ENCODE peak calls at places on chromosome 21, in ten cellular contexts. K, X, A, D, Q, T, L, R, F and Y are unnamed samples.

GRCh38 chr21:31132574-31133242 is 94.4 kb upstream of the KRTAP19-8 start:
- DNase-seq in D (no peak), T (peak; percentile 17), K (no peak), F (peak; percentile 82), R (no peak), Q (no peak), X (no peak), L (no peak), A (no peak), Y (no peak)

GRCh38 chr21:32403201-32403701 is 9.3 kb upstream of the EVA1C start:
- DNase-seq in T (peak; percentile 91), Q (peak; percentile 63), A (peak; percentile 64), K (peak; percentile 51), R (peak; percentile 74), L (peak; percentile 50), F (peak; percentile 69), D (peak; percentile 83), X (peak; percentile 81), Y (peak; percentile 57)

GRCh38 chr21:43716376-43717165 is 2.4 kb upstream of the PDXK start:
- DNase-seq in D (no peak), K (no peak), R (no peak), X (no peak), F (peak; percentile 47), L (no peak), Q (no peak), T (no peak), A (no peak), Y (no peak)

GRCh38 chr21:29181799-29182470 is 51.5 kb downstream of the MAP3K7CL start:
- DNase-seq in A (peak; percentile 84), T (peak; percentile 93), Q (no peak), R (no peak), X (no peak), D (peak; percentile 79), L (no peak), K (peak; percentile 70), F (no peak), Y (no peak)

GRCh38 chr21:26124421-26124833 is 46.1 kb downstream of the APP start:
- DNase-seq in D (peak; percentile 14), F (no peak), A (peak; percentile 68), R (no peak), X (no peak), L (no peak), T (peak; percentile 51), Q (no peak), K (no peak), Y (no peak)

GRCh38 chr21:31873275-31873695 is 465 bp downstream of the HUNK start:
- DNase-seq in T (no peak), X (no peak), R (peak; percentile 52), Q (peak; percentile 79), D (peak; percentile 67), F (peak; percentile 68), K (no peak), L (no peak), A (no peak), Y (peak; percentile 70)

GRCh38 chr21:25944672-25945213 is 210.0 kb downstream of the GABPA start:
- DNase-seq in R (no peak), X (no peak), T (no peak), A (no peak), K (no peak), L (no peak), Q (no peak), D (no peak), F (no peak), Y (no peak)

GRCh38 chr21:36507397-36508018 is 27.6 kb upstream of the CLDN14 start:
- DNase-seq in X (no peak), R (no peak), T (no peak), Q (no peak), D (no peak), K (no peak), F (no peak), A (peak; percentile 21), L (no peak), Y (no peak)

GRCh38 chr21:36155603-36156338 is 853 bp upstream of the DOP1B start:
- DNase-seq in X (peak; percentile 69), A (peak; percentile 78), D (peak; percentile 85), T (no peak), F (no peak), R (peak; percentile 83), L (peak; percentile 21), Q (peak; percentile 64), K (no peak), Y (no peak)

GRCh38 chr21:45088729-45089128 is 14.3 kb downstream of the ADARB1 start:
- DNase-seq in T (no peak), A (no peak), X (no peak), L (no peak), Q (no peak), K (no peak), F (no peak), D (no peak), R (no peak), Y (no peak)

GRCh38 chr21:34888569-34889286 is 160.4 kb downstream of the RUNX1 start:
- DNase-seq in K (peak; percentile 94), R (peak; percentile 93), L (peak; percentile 93), Q (peak; percentile 86), F (peak; percentile 95), T (peak; percentile 97), A (peak; percentile 98), D (peak; percentile 97), X (peak; percentile 97), Y (peak; percentile 89)
- TF ChIP-seq CTCF in K (no peak), R (no peak), L (no peak), Q (no peak), F (no peak), T (no peak), A (no peak), D (no peak), X (no peak), Y (no peak)

GRCh38 chr21:27476696-27477095 is 509.8 kb upstream of the ADAMTS5 start:
- DNase-seq in F (no peak), Q (no peak), T (peak; percentile 75), R (no peak), K (no peak), X (no peak), D (peak; percentile 30), A (peak; percentile 7), L (no peak), Y (no peak)
- TF ChIP-seq CTCF in F (no peak), Q (no peak), T (peak; percentile 73), R (peak; percentile 31), K (no peak), X (no peak), D (peak; percentile 58), A (no peak), L (peak; percentile 72), Y (peak; percentile 6)

DNA sequence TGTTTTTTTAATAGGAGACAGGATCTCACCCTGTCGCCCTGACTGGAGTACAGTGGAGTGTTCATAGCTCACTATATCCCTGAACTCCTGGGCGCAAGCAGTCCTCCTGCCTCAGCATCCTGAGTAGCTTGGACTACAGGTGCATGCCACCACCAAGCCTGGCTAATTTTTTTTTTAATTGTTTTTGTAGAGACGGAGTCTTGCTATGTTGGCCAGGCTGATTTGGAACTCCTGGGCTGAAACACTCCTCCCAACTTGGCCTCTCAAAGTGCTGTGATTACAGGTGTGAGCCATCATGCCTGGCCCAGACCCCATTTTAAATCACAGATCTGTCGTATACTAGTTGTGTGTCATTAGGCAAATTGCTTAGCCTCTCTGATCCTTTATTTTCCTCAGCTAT is 161.1 kb downstream of the DYRK1A start:
- DNase-seq in T (no peak), Q (no peak), X (no peak), D (no peak), K (no peak), R (no peak), F (no peak), L (no peak), A (no peak), Y (no peak)
- TF ChIP-seq CTCF in T (no peak), Q (no peak), X (no peak), D (no peak), K (no peak), R (no peak), F (no peak), L (no peak), A (no peak), Y (no peak)

GRCh38 chr21:15062566-15062965 is 2.2 kb downstream of the NRIP1 start:
- DNase-seq in F (no peak), L (no peak), R (no peak), Q (no peak), K (peak; percentile 4), A (peak; percentile 32), X (no peak), T (peak; percentile 37), D (no peak), Y (no peak)
- TF ChIP-seq CTCF in F (no peak), L (peak; percentile 28), R (no peak), Q (no peak), K (peak; percentile 26), A (peak; percentile 9), X (no peak), T (no peak), D (peak; percentile 37), Y (no peak)

DNA sequence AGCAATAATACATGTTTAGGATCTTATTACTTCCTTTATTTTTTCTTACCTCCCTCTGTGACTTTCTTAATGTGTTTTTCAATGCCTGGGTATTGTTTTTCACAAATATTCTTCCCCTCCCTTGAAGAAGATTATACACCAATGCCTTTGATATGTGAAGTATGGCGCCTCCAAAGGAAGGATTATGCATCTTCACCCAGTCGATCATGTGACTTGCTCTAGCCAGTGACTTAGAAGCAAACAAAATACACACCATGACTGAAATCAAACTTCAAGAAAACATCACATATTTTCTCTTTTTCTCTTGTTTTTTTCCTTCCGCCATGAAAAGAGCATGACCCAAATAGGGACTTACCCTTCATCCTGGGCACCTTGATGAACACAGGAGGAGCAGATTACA is 297.1 kb downstream of the NCAM2 start:
- DNase-seq in A (no peak), T (no peak), Q (no peak), X (no peak), D (no peak), L (no peak), K (no peak), F (no peak), R (no peak), Y (no peak)
- TF ChIP-seq CTCF in A (no peak), T (no peak), Q (peak; percentile 18), X (no peak), D (no peak), L (no peak), K (no peak), F (no peak), R (peak; percentile 6), Y (no peak)

DNA sequence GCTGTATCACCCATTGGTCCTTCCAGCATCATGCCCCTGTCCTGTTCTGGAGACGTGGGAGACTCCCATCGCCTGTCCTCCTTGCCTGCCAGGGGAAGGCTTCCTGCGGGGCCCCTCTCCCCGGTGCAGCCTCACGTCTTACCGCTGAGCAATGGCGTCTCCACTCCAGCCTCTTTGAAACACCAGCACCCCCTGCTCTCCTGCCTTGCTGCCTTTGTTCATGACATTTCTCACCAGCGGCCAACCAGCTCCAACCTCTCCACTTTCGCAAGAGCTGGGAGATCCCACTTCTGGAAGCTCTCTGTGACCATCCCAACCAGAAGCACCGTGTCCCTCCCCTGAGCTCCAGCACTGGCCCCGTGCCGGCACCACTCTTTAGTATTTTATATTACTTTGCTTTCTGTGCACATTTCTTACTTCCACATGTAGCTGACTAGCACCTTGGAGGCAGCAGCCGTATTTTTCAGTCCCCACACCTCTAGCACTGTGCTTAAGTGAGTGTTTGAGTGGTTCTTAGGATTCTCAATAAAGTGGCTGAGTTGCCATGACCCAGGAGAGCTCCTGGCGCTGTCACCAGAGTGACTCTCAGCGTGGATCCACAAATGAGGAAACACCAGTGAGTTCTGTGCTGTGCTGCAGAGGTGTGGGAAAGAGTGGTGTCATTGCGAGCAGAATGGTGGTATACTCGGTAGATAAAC is 83.5 kb downstream of the ATP5PO start:
- DNase-seq in R (no peak), Q (no peak), T (no peak), L (no peak), K (no peak), A (no peak), F (no peak), D (no peak), X (no peak), Y (no peak)
- TF ChIP-seq CTCF in R (no peak), Q (no peak), T (no peak), L (no peak), K (no peak), A (no peak), F (no peak), D (no peak), X (no peak), Y (no peak)